ENCODE peak calls at places on chromosomes 13 and 19, in nine cellular contexts. F is left lung, H is HFFc6, O is GM10248, E is T1000, B is WERI-Rb-1, X is left lobe of liver, T is GM03348, J is fibroblast of pulmonary artery. P is an unnamed sample.
A peak's percentile ranks its signal among the peaks of the same experiment; 100 is the strongest.

GRCh38 chr13:33323766-33324525 is 38.4 kb upstream of the STARD13 start:
- DNase-seq in F (no peak), H (no peak), O (no peak), E (no peak), B (no peak), X (no peak), T (peak; percentile 55), J (peak; percentile 42), P (peak; percentile 20)

GRCh38 chr19:53808710-53809125 is 15.4 kb downstream of the NLRP12 start:
- DNase-seq in F (no peak), H (peak; percentile 63), O (no peak), E (no peak), B (peak; percentile 14), X (no peak), T (peak; percentile 67), J (peak; percentile 74), P (peak; percentile 50)

GRCh38 chr19:16821081-16821480 is 8.1 kb upstream of the SIN3B start:
- DNase-seq in F (no peak), H (no peak), O (no peak), E (no peak), B (no peak), X (no peak), T (no peak), J (no peak), P (no peak)

GRCh38 chr19:1251503-1252220 is 3.3 kb downstream of the MIDN start:
- DNase-seq in F (peak; percentile 90), H (no peak), O (no peak), E (peak; percentile 74), B (no peak), X (peak; percentile 75), T (no peak), J (no peak), P (no peak)

GRCh38 chr19:1154731-1155351 is 19.2 kb downstream of the SBNO2 start:
- DNase-seq in F (peak; percentile 92), H (peak; percentile 83), O (no peak), E (peak; percentile 61), B (no peak), X (peak; percentile 95), T (peak; percentile 97), J (peak; percentile 95), P (peak; percentile 97)

GRCh38 chr13:76019421-76020044 is 383.4 kb downstream of the LMO7 start:
- DNase-seq in F (no peak), H (peak; percentile 22), O (peak; percentile 4), E (no peak), B (peak; percentile 30), X (peak; percentile 44), T (no peak), J (no peak), P (no peak)

GRCh38 chr19:49020342-49020741 is 3.5 kb upstream of the LHB start:
- DNase-seq in F (no peak), H (no peak), O (no peak), E (no peak), B (peak; percentile 47), X (no peak), T (no peak), J (no peak), P (no peak)

GRCh38 chr19:27719034-27719433 is 1493.9 kb downstream of the UQCRFS1 start:
- DNase-seq in F (no peak), H (no peak), O (no peak), E (no peak), B (no peak), X (no peak), T (no peak), J (no peak), P (no peak)

GRCh38 chr19:39681416-39681815 is 22.9 kb upstream of the LGALS14 start:
- DNase-seq in F (no peak), H (no peak), O (no peak), E (no peak), B (no peak), X (no peak), T (no peak), J (no peak), P (no peak)

GRCh38 chr19:13428352-13428751 is 77.9 kb downstream of the CACNA1A start:
- DNase-seq in F (no peak), H (peak; percentile 1), O (peak; percentile 16), E (no peak), B (no peak), X (no peak), T (peak; percentile 47), J (peak; percentile 38), P (peak; percentile 9)

GRCh38 chr13:84821261-84821660 is 939.0 kb upstream of the SLITRK1 start:
- DNase-seq in F (no peak), H (peak; percentile 16), O (no peak), E (no peak), B (no peak), X (no peak), T (no peak), J (no peak), P (peak; percentile 6)

P was measured in AG08396.